ENCODE peak calls at places on chromosomes 3 and 15, in four cellular contexts. One of them, this sample, is unnamed. For H3K9me3 and H3K36me3, the result is how much of the 10 kb centered on the place peaks cover.

GRCh38 chr3:25663324-25664065 is 1.2 kb downstream of the TOP2B start:
- DNase-seq in ovary: no peak
- DNase-seq in breast epithelium: no peak
- DNase-seq in OCI-LY7: peak
- DNase-seq in this sample: no peak

GRCh38 chr3:129694228-129694627 is 87.8 kb upstream of the PLXND1 start:
- DNase-seq in ovary: no peak
- DNase-seq in breast epithelium: no peak
- DNase-seq in OCI-LY7: no peak
- DNase-seq in this sample: no peak

GRCh38 chr3:6601374-6601773 is 259.5 kb upstream of the GRM7 start:
- DNase-seq in ovary: no peak
- DNase-seq in breast epithelium: no peak
- DNase-seq in OCI-LY7: no peak
- DNase-seq in this sample: no peak

GRCh38 chr3:60456180-60456579 is 795.1 kb downstream of the FHIT start:
- DNase-seq in ovary: no peak
- DNase-seq in breast epithelium: no peak
- DNase-seq in OCI-LY7: no peak
- DNase-seq in this sample: no peak

GRCh38 chr15:62163847-62164499 is 1.1 kb downstream of the C2CD4B start:
- DNase-seq in ovary: no peak
- DNase-seq in breast epithelium: no peak
- DNase-seq in OCI-LY7: no peak
- DNase-seq in this sample: no peak

GRCh38 chr15:63922551-63923315 is 89.0 kb upstream of the HERC1 start:
- DNase-seq in ovary: no peak
- DNase-seq in breast epithelium: no peak
- DNase-seq in OCI-LY7: no peak
- DNase-seq in this sample: no peak

GRCh38 chr15:68818088-68818670 is 2.5 kb downstream of the ANP32A start:
- DNase-seq in ovary: peak
- DNase-seq in breast epithelium: peak
- DNase-seq in OCI-LY7: peak
- DNase-seq in this sample: no peak

GRCh38 chr3:69094467-69095205 is 9.9 kb downstream of the ARL6IP5 start:
- DNase-seq in ovary: no peak
- DNase-seq in breast epithelium: no peak
- DNase-seq in OCI-LY7: no peak
- DNase-seq in this sample: no peak

GRCh38 chr3:24981924-24982323 is 446.1 kb upstream of the RARB start:
- DNase-seq in ovary: no peak
- DNase-seq in breast epithelium: no peak
- DNase-seq in OCI-LY7: no peak
- DNase-seq in this sample: no peak

GRCh38 chr3:120741837-120742197 is 499 bp downstream of the RABL3 start:
- DNase-seq in ovary: no peak
- DNase-seq in breast epithelium: no peak
- DNase-seq in OCI-LY7: no peak
- DNase-seq in this sample: no peak

GRCh38 chr15:33675246-33675645 is 293.1 kb upstream of the CHRM5 start:
- DNase-seq in ovary: no peak
- DNase-seq in breast epithelium: no peak
- DNase-seq in OCI-LY7: peak
- DNase-seq in this sample: no peak

GRCh38 chr3:61772439-61772838 is 211.1 kb downstream of the PTPRG start:
- DNase-seq in ovary: no peak
- DNase-seq in breast epithelium: no peak
- DNase-seq in OCI-LY7: no peak
- DNase-seq in this sample: no peak

GRCh38 chr3:23490459-23490858 is 287.3 kb downstream of the UBE2E2 start:
- DNase-seq in ovary: no peak
- DNase-seq in breast epithelium: no peak
- DNase-seq in OCI-LY7: no peak
- DNase-seq in this sample: no peak

GRCh38 chr3:46123646-46124045 is 84.5 kb downstream of the CCR1 start:
- DNase-seq in ovary: no peak
- DNase-seq in breast epithelium: no peak
- DNase-seq in OCI-LY7: no peak
- DNase-seq in this sample: no peak

GRCh38 chr3:179955798-179956197 is 80.9 kb downstream of the PEX5L start:
- DNase-seq in ovary: no peak
- DNase-seq in breast epithelium: no peak
- DNase-seq in OCI-LY7: no peak
- DNase-seq in this sample: no peak

GRCh38 chr3:45166283-45166879 is 20.2 kb upstream of the CDCP1 start:
- DNase-seq in ovary: no peak
- DNase-seq in breast epithelium: no peak
- DNase-seq in OCI-LY7: no peak
- DNase-seq in this sample: no peak

GRCh38 chr3:143298886-143299535 is 179.4 kb downstream of the CHST2 start:
- DNase-seq in ovary: no peak
- DNase-seq in breast epithelium: no peak
- DNase-seq in OCI-LY7: no peak
- DNase-seq in this sample: no peak

DNA sequence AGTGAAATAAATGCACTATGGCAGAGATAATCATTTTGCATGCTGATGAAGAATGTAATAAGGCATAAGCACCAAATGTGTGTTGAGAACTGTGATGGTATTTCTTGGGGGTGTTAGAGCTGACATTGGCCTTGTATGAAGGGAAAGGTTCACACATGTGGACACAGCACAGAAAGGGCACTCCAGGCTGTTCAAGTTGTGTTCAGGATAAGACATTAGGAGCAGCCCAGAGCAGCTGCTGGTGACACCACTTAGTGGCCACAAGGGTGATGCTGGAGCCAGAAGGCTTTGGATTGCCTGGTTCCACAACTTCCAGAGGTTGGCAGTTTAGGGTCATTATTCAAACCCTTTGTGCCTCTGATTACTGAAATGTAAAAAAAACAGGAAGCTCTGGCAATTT is 155.4 kb downstream of the GOLGA6L6 start:
- DNase-seq in ovary: no peak
- DNase-seq in breast epithelium: no peak
- DNase-seq in OCI-LY7: no peak
- DNase-seq in this sample: no peak
- H3K9me3 ChIP-seq in ovary: under half
- H3K9me3 ChIP-seq in breast epithelium: under half
- H3K9me3 ChIP-seq in OCI-LY7: under half
- H3K9me3 ChIP-seq in this sample: under half

DNA sequence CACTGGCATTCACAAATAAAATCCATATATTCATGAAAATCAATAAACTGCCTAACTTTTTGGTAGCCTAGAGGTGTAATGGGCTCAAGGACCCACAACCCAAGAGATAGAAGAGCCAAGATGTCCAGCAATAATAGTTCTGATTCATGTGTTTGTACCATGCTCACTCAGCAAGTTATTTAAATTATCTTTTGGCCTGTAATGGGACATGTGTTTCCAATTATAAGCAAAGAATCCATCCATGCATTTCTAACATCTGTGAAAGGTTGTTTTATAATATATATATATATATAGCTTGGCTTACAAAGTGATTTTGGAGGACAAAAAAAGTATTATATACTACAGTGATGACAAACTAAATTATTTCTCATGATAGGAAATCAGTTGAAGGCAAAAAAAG is 29.7 kb upstream of the SHC4 start:
- DNase-seq in ovary: no peak
- DNase-seq in breast epithelium: no peak
- DNase-seq in OCI-LY7: no peak
- DNase-seq in this sample: no peak
- H3K36me3 ChIP-seq in ovary: under half
- H3K36me3 ChIP-seq in breast epithelium: under half
- H3K36me3 ChIP-seq in OCI-LY7: half or more
- H3K36me3 ChIP-seq in this sample: under half

DNA sequence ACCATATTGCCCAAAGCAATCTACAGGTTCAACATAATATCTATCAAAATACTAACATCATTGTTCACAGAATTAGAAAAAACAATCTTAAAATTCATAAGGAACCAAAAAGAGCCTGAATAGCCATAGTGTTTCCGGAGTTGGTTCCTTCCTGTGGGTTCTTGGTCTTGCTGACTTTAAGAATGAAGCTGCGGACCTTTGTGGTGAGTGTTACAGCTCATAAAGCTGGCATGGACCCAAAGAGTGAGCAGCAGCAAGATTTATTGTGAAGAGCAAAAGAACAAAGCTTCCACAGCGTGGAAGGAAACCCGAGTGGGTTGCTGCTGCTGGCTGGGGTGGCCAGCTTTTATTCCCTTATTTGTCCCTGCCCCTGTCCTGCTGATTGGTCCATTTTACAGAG is 15.3 kb upstream of the ACVR2B start:
- DNase-seq in ovary: no peak
- DNase-seq in breast epithelium: no peak
- DNase-seq in OCI-LY7: no peak
- DNase-seq in this sample: no peak
- H3K9me3 ChIP-seq in ovary: under half
- H3K9me3 ChIP-seq in breast epithelium: under half
- H3K9me3 ChIP-seq in OCI-LY7: under half
- H3K9me3 ChIP-seq in this sample: under half

DNA sequence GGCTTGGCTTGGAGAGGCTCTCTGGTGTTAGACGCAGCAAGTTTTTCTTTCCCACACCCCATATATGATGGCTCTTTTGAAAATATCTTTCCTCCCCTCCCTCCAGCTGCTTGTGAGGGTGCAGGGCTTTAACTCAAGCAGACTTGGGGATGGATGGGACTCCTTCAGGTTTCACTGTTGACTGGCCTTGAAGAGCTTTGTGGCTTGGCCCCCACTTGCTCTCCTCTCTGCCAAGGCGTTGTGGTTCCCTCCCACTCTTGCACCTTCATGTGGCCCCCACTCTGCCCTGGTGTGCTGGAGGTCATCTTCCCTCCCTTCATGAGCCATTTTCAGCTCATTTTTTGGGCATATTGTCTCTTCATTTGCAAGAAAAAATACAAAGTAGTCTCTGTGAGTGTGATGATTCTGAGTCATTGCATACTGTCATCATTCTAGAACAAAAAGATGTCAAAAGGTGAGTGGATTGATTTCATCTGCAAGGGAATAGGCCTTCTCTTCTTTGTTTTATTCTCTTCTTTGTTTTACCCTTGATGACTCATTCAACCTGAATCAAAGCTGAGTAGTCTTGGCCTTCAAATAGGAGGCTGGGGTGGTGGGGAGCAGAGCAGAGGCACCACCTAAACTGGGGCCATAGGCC is 25.5 kb downstream of the CYP19A1 start:
- DNase-seq in ovary: no peak
- DNase-seq in breast epithelium: no peak
- DNase-seq in OCI-LY7: no peak
- DNase-seq in this sample: no peak
- H3K36me3 ChIP-seq in ovary: under half
- H3K36me3 ChIP-seq in breast epithelium: under half
- H3K36me3 ChIP-seq in OCI-LY7: under half
- H3K36me3 ChIP-seq in this sample: under half

GRCh38 chr15:39833515-39833981 is 50.9 kb upstream of the FSIP1 start:
- DNase-seq in ovary: no peak
- DNase-seq in breast epithelium: no peak
- DNase-seq in OCI-LY7: no peak
- DNase-seq in this sample: no peak

GRCh38 chr15:39834256-39834655 is 51.6 kb upstream of the FSIP1 start:
- DNase-seq in ovary: no peak
- DNase-seq in breast epithelium: no peak
- DNase-seq in OCI-LY7: no peak
- DNase-seq in this sample: no peak

GRCh38 chr15:39830166-39830565 is 47.5 kb upstream of the FSIP1 start:
- DNase-seq in ovary: no peak
- DNase-seq in breast epithelium: no peak
- DNase-seq in OCI-LY7: no peak
- DNase-seq in this sample: no peak

GRCh38 chr15:39837454-39837853 is 54.8 kb upstream of the FSIP1 start:
- DNase-seq in ovary: no peak
- DNase-seq in breast epithelium: no peak
- DNase-seq in OCI-LY7: no peak
- DNase-seq in this sample: no peak

DNA sequence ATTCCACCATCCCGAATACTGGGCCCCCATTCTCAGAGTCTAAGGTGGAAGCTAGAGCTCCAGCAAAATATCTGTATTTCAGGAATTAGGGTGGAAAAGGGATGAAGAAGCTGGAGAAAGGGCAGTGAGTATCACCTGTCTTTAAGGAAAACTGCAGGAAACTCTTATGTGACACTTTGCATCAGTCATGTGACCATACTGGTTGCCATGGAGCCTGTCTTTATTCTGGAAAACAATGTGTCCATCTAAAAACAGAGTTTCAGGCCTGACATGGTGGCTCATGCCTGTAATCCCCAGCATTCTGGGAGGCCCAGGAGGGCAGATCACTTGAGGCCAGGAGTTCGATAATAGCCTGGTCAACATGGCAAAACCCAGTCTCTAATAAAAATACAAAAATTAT is 52.9 kb upstream of the FSIP1 start:
- DNase-seq in ovary: no peak
- DNase-seq in breast epithelium: no peak
- DNase-seq in OCI-LY7: no peak
- DNase-seq in this sample: no peak
- H3K9me3 ChIP-seq in ovary: under half
- H3K9me3 ChIP-seq in breast epithelium: under half
- H3K9me3 ChIP-seq in OCI-LY7: under half
- H3K9me3 ChIP-seq in this sample: under half

DNA sequence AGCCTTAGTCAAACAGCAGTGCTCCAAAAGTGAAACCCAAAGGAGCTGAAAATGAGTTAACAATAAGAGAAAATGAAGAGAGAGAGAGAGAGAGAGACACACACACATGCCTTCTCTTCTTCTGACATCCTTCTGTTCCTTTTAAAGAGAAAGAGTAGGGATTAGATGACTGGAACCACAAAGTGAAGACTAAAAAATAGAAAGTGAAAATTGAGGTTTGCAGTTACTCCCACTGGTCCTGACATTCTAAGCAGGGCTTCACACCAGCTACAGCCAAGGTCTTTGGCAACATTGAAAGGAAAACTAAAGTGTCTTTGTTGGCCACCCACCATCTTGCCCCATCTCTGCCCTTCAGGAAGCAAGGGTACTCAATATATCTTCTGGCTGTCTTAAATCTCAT is 59.2 kb downstream of the USP50 start:
- DNase-seq in ovary: no peak
- DNase-seq in breast epithelium: no peak
- DNase-seq in OCI-LY7: no peak
- DNase-seq in this sample: no peak
- H3K36me3 ChIP-seq in ovary: under half
- H3K36me3 ChIP-seq in breast epithelium: under half
- H3K36me3 ChIP-seq in OCI-LY7: half or more
- H3K36me3 ChIP-seq in this sample: half or more

GRCh38 chr15:20351448-20351961 is 190.1 kb downstream of the GOLGA6L6 start:
- DNase-seq in ovary: no peak
- DNase-seq in breast epithelium: peak
- DNase-seq in OCI-LY7: no peak
- DNase-seq in this sample: no peak
- H3K9me3 ChIP-seq in ovary: under half
- H3K9me3 ChIP-seq in breast epithelium: under half
- H3K9me3 ChIP-seq in OCI-LY7: under half
- H3K9me3 ChIP-seq in this sample: under half

This sample was measured in right atrium auricular region.